ENCODE peak calls at places on chromosome 15, in seven cellular contexts. L, G, U, M, T, S and C are unnamed samples.

GRCh38 chr15:36432162-36432561 is 147.3 kb upstream of the CDIN1 start:
- DNase-seq in S (no peak), G (no peak), T (no peak), L (no peak), U (peak; percentile 44), M (no peak), C (no peak)

GRCh38 chr15:101528108-101528916 is 38.8 kb upstream of the PCSK6 start:
- DNase-seq in L (no peak), G (peak; percentile 68), T (peak; percentile 74), M (no peak), U (peak; percentile 2), S (peak; percentile 9), C (no peak)

GRCh38 chr15:79736435-79737000 is 160.3 kb downstream of the MTHFS start:
- DNase-seq in G (no peak), M (no peak), L (no peak), T (no peak), S (no peak), U (no peak), C (no peak)

GRCh38 chr15:80404057-80404718 is at the start of gene ARNT2:
- DNase-seq in L (no peak), T (peak; percentile 77), G (peak; percentile 46), U (no peak), M (peak; percentile 26), S (peak; percentile 57), C (peak; percentile 54)

GRCh38 chr15:50150851-50151250 is 31.1 kb upstream of the SLC27A2 start:
- DNase-seq in U (no peak), L (no peak), S (no peak), M (no peak), T (no peak), G (no peak), C (no peak)

GRCh38 chr15:49696441-49696840 is 75.6 kb downstream of the DTWD1 start:
- DNase-seq in L (no peak), G (no peak), S (no peak), U (peak; percentile 77), T (no peak), M (no peak), C (no peak)

GRCh38 chr15:32701863-32702262 is 15.9 kb upstream of the GREM1 start:
- DNase-seq in S (no peak), T (no peak), L (no peak), U (peak; percentile 51), M (no peak), G (no peak), C (no peak)

GRCh38 chr15:85607141-85607806 is 187.5 kb downstream of the KLHL25 start:
- DNase-seq in G (no peak), S (no peak), T (no peak), M (no peak), L (no peak), U (peak; percentile 79), C (no peak)

GRCh38 chr15:66877558-66878285 is 175.7 kb downstream of the SMAD6 start:
- DNase-seq in U (peak; percentile 23), L (no peak), G (no peak), T (no peak), M (no peak), S (no peak), C (no peak)

GRCh38 chr15:100438570-100438969 is 90.2 kb downstream of the CERS3 start:
- DNase-seq in G (peak; percentile 81), U (peak; percentile 11), M (no peak), L (no peak), S (no peak), T (peak; percentile 67), C (no peak)

GRCh38 chr15:65533057-65533752 is 2.9 kb downstream of the HACD3 start:
- DNase-seq in G (no peak), U (no peak), L (no peak), M (no peak), T (no peak), S (no peak), C (no peak)

GRCh38 chr15:23532019-23532418 is 33.5 kb upstream of the MKRN3 start:
- DNase-seq in S (no peak), M (no peak), L (no peak), U (peak; percentile 33), T (no peak), G (no peak), C (no peak)

GRCh38 chr15:77654975-77655374 is 22.3 kb upstream of the LINGO1 start:
- DNase-seq in L (no peak), S (no peak), M (peak; percentile 34), U (peak; percentile 4), T (no peak), G (no peak), C (peak; percentile 33)

GRCh38 chr15:66670698-66671580 is 31.1 kb upstream of the SMAD6 start:
- DNase-seq in M (peak; percentile 33), S (no peak), L (no peak), T (peak; percentile 77), U (no peak), G (no peak), C (no peak)

GRCh38 chr15:20353966-20354883 is 187.4 kb downstream of the GOLGA6L6 start:
- DNase-seq in U (no peak), M (no peak), L (peak; percentile 78), G (no peak), S (peak; percentile 37), T (no peak), C (no peak)

GRCh38 chr15:100671858-100672543 is 69.6 kb downstream of the ASB7 start:
- DNase-seq in T (no peak), M (peak; percentile 44), G (no peak), U (peak; percentile 55), S (peak; percentile 63), L (no peak), C (peak; percentile 33)

GRCh38 chr15:88813960-88814359 is 10.7 kb downstream of the ACAN start:
- DNase-seq in L (no peak), G (no peak), U (no peak), T (no peak), S (no peak), M (no peak), C (no peak)

GRCh38 chr15:92643849-92644815 is 11.4 kb downstream of the FAM174B start:
- DNase-seq in G (no peak), U (no peak), T (no peak), S (peak; percentile 40), L (no peak), M (no peak), C (no peak)

GRCh38 chr15:40272713-40273056 is 10.2 kb downstream of the ANKRD63 start:
- DNase-seq in U (no peak), L (no peak), G (no peak), T (no peak), S (no peak), M (no peak), C (no peak)
- TF ChIP-seq CTCF in U (no peak), L (no peak), G (no peak), T (no peak), S (no peak), M (no peak), C (no peak)

DNA sequence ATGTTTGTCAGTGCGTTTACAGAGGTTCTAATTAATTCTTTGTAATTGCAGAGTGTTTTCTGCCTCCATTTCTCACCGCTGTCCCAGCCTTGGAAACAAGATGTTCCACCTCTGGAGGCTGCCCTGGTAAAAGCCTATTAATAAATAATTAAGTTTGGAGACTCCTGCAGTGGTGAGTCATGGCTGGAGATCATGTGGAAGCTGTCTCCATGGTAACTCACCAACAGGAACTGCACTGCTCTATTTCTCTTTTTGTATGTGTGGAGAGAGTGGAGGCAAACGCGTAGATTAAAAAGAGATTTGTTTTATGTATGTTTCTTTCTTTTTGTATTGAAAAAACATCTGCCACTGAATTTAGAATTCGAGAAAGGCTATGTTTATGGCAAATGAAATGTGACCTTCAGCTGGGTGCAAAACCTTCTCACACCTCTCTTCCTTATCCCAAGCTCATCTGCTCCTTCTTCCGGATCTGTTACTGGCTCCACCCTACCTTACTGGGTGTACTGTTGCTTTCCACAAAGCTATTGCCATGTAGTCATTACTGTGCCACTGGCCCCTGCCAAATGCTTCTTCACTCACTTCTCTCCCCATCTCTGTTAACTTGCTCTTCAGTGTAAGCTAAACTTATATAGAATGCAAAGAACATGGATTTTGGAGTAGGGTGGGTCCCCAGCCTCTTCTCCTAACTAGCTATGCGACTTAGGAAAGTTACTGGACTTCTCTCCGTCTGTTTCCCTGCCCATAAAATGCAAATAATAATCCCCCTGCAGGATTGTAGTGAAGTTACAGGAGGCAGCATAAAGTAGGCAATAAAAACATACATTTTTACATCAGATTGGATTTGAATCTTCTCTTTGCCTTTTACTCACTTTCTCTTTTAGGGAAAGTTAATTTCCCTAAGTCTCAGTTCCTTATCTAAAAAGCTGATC is 778.5 kb downstream of the NTRK3 start:
- DNase-seq in U (peak; percentile 85), T (no peak), S (no peak), L (no peak), M (no peak), G (no peak), C (no peak)
- TF ChIP-seq CTCF in U (peak; percentile 24), T (no peak), S (no peak), L (no peak), M (peak; percentile 16), G (no peak), C (peak; percentile 47)

DNA sequence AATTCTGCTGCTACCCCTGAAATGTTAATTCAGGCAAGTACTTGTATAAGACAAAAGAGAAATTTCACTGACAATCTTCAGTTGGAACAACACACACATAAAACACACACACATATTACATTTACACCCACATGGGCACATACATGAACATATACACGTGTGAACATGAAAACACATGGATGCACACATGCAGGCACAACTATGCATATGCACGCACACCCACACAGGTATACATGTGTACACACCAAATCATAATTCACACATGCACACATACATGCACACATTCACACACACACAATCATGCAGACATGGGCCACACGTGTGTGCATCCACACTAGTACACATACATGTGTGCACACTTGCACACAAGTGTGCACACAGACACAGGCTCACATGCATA is 277.8 kb downstream of the OCA2 start:
- DNase-seq in T (no peak), G (no peak), M (no peak), U (no peak), S (no peak), L (no peak), C (no peak)
- TF ChIP-seq CTCF in T (no peak), G (no peak), M (no peak), U (no peak), S (no peak), L (no peak), C (no peak)

GRCh38 chr15:98920091-98920880 is 87.3 kb downstream of the PGPEP1L start:
- DNase-seq in S (no peak), G (no peak), T (no peak), L (no peak), U (no peak), M (no peak), C (no peak)

GRCh38 chr15:98916826-98917225 is 90.8 kb downstream of the PGPEP1L start:
- DNase-seq in G (no peak), S (no peak), U (no peak), T (no peak), M (no peak), L (no peak), C (no peak)

GRCh38 chr15:98909968-98910885 is 97.4 kb downstream of the PGPEP1L start:
- DNase-seq in L (no peak), G (no peak), U (no peak), S (no peak), T (no peak), M (no peak), C (no peak)

GRCh38 chr15:98917417-98917816 is 90.2 kb downstream of the PGPEP1L start:
- DNase-seq in U (no peak), T (no peak), G (no peak), S (no peak), M (no peak), L (no peak), C (no peak)

DNA sequence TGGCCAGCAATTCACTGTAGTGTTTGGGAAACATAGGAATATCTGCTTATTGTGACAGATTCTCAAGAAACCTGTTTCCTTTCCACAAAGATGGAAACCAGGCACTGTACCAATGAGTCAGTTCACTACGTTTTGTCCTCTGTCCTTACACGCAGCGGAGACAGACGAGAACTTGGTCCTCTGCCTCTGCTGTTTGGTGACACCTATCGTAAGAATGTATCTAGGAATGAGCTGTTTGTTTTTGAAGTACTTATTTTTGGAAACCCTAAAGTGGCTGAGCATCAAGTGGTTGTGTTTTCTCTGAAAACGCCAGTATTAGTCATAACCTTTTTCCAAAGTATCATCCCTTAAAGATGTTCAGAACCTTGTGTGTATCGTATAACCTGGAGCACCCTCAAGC is 93.0 kb downstream of the PGPEP1L start:
- DNase-seq in S (no peak), U (peak; percentile 94), L (no peak), G (no peak), T (no peak), M (no peak), C (no peak)
- TF ChIP-seq CTCF in S (no peak), U (no peak), L (no peak), G (no peak), T (no peak), M (no peak), C (no peak)